ENCODE peak calls at places on chromosomes 12 and 14, in six cellular contexts. One of them, this sample, is unnamed.

GRCh38 chr12:25054783-25055144 is 105.9 kb upstream of the BCAT1 start:
- DNase-seq in psoas muscle: no peak
- DNase-seq in transverse colon: no peak
- DNase-seq in mesenchymal stem cell: no peak
- DNase-seq in cardiac muscle cell: no peak
- DNase-seq in tibial artery: no peak
- DNase-seq in this sample: peak; percentile 38

GRCh38 chr12:4036872-4037271 is 163.7 kb upstream of the PARP11 start:
- DNase-seq in psoas muscle: no peak
- DNase-seq in transverse colon: no peak
- DNase-seq in mesenchymal stem cell: no peak
- DNase-seq in cardiac muscle cell: no peak
- DNase-seq in tibial artery: no peak
- DNase-seq in this sample: no peak

GRCh38 chr14:59278111-59278510 is 89.6 kb downstream of the DAAM1 start:
- DNase-seq in psoas muscle: no peak
- DNase-seq in transverse colon: no peak
- DNase-seq in mesenchymal stem cell: peak; percentile 86
- DNase-seq in cardiac muscle cell: peak; percentile 88
- DNase-seq in tibial artery: no peak
- DNase-seq in this sample: no peak

GRCh38 chr12:587132-587531 is 76.1 kb downstream of the NINJ2 start:
- DNase-seq in psoas muscle: no peak
- DNase-seq in transverse colon: no peak
- DNase-seq in mesenchymal stem cell: no peak
- DNase-seq in cardiac muscle cell: no peak
- DNase-seq in tibial artery: peak; percentile 38
- DNase-seq in this sample: no peak

GRCh38 chr12:42666671-42667243 is 77.2 kb upstream of the PRICKLE1 start:
- DNase-seq in psoas muscle: no peak
- DNase-seq in transverse colon: no peak
- DNase-seq in mesenchymal stem cell: peak; percentile 71
- DNase-seq in cardiac muscle cell: no peak
- DNase-seq in tibial artery: no peak
- DNase-seq in this sample: no peak

GRCh38 chr14:96062506-96062905 is 23.3 kb downstream of the C14orf132 start:
- DNase-seq in psoas muscle: no peak
- DNase-seq in transverse colon: no peak
- DNase-seq in mesenchymal stem cell: no peak
- DNase-seq in cardiac muscle cell: no peak
- DNase-seq in tibial artery: peak; percentile 1
- DNase-seq in this sample: no peak

GRCh38 chr12:49327887-49328286 is 4.8 kb downstream of the TROAP start:
- DNase-seq in psoas muscle: no peak
- DNase-seq in transverse colon: no peak
- DNase-seq in mesenchymal stem cell: no peak
- DNase-seq in cardiac muscle cell: no peak
- DNase-seq in tibial artery: no peak
- DNase-seq in this sample: no peak

GRCh38 chr14:28756896-28757570 is 9.6 kb upstream of the FOXG1 start:
- DNase-seq in psoas muscle: no peak
- DNase-seq in transverse colon: no peak
- DNase-seq in mesenchymal stem cell: peak; percentile 51
- DNase-seq in cardiac muscle cell: peak; percentile 64
- DNase-seq in tibial artery: no peak
- DNase-seq in this sample: peak; percentile 26

GRCh38 chr12:98797200-98797599 is 152.1 kb downstream of the APAF1 start:
- DNase-seq in psoas muscle: no peak
- DNase-seq in transverse colon: no peak
- DNase-seq in mesenchymal stem cell: no peak
- DNase-seq in cardiac muscle cell: no peak
- DNase-seq in tibial artery: no peak
- DNase-seq in this sample: no peak

GRCh38 chr12:14207946-14208612 is 157.4 kb upstream of the ATF7IP start:
- DNase-seq in psoas muscle: no peak
- DNase-seq in transverse colon: peak; percentile 71
- DNase-seq in mesenchymal stem cell: no peak
- DNase-seq in cardiac muscle cell: no peak
- DNase-seq in tibial artery: no peak
- DNase-seq in this sample: peak; percentile 45

GRCh38 chr12:110940296-110940695 is 19.9 kb upstream of the MYL2 start:
- DNase-seq in psoas muscle: no peak
- DNase-seq in transverse colon: no peak
- DNase-seq in mesenchymal stem cell: no peak
- DNase-seq in cardiac muscle cell: no peak
- DNase-seq in tibial artery: no peak
- DNase-seq in this sample: no peak

GRCh38 chr14:66746316-66747006 is 238.5 kb downstream of the GPHN start:
- DNase-seq in psoas muscle: no peak
- DNase-seq in transverse colon: no peak
- DNase-seq in mesenchymal stem cell: peak; percentile 50
- DNase-seq in cardiac muscle cell: peak; percentile 75
- DNase-seq in tibial artery: no peak
- DNase-seq in this sample: peak; percentile 29

GRCh38 chr14:57464013-57464730 is 29.5 kb downstream of the CCDC198 start:
- DNase-seq in psoas muscle: no peak
- DNase-seq in transverse colon: no peak
- DNase-seq in mesenchymal stem cell: no peak
- DNase-seq in cardiac muscle cell: no peak
- DNase-seq in tibial artery: no peak
- DNase-seq in this sample: no peak

GRCh38 chr12:112191840-112192321 is 66.5 kb downstream of the TRAFD1 start:
- DNase-seq in psoas muscle: no peak
- DNase-seq in transverse colon: no peak
- DNase-seq in mesenchymal stem cell: peak; percentile 32
- DNase-seq in cardiac muscle cell: peak; percentile 18
- DNase-seq in tibial artery: no peak
- DNase-seq in this sample: no peak

GRCh38 chr12:12689672-12690287 is 6.2 kb downstream of the GPR19 start:
- DNase-seq in psoas muscle: no peak
- DNase-seq in transverse colon: no peak
- DNase-seq in mesenchymal stem cell: no peak
- DNase-seq in cardiac muscle cell: no peak
- DNase-seq in tibial artery: no peak
- DNase-seq in this sample: no peak

GRCh38 chr12:76804435-76804976 is 40.6 kb downstream of the ZDHHC17 start:
- DNase-seq in psoas muscle: no peak
- DNase-seq in transverse colon: peak; percentile 56
- DNase-seq in mesenchymal stem cell: no peak
- DNase-seq in cardiac muscle cell: no peak
- DNase-seq in tibial artery: no peak
- DNase-seq in this sample: no peak

GRCh38 chr12:93098077-93098476 is 169.0 kb upstream of the EEA1 start:
- DNase-seq in psoas muscle: peak; percentile 40
- DNase-seq in transverse colon: peak; percentile 78
- DNase-seq in mesenchymal stem cell: peak; percentile 40
- DNase-seq in cardiac muscle cell: peak; percentile 55
- DNase-seq in tibial artery: no peak
- DNase-seq in this sample: peak; percentile 51

GRCh38 chr14:103113303-103113702 is 10.0 kb upstream of the TNFAIP2 start:
- DNase-seq in psoas muscle: no peak
- DNase-seq in transverse colon: no peak
- DNase-seq in mesenchymal stem cell: no peak
- DNase-seq in cardiac muscle cell: no peak
- DNase-seq in tibial artery: no peak
- DNase-seq in this sample: no peak

GRCh38 chr12:116247377-116247776 is 30.1 kb downstream of the MED13L start:
- DNase-seq in psoas muscle: no peak
- DNase-seq in transverse colon: no peak
- DNase-seq in mesenchymal stem cell: peak; percentile 63
- DNase-seq in cardiac muscle cell: peak; percentile 49
- DNase-seq in tibial artery: no peak
- DNase-seq in this sample: no peak
- H3K4me1 ChIP-seq in psoas muscle: peaks cover 63% of the 10 kb centered on the region
- H3K4me1 ChIP-seq in transverse colon: peaks cover 28% of the 10 kb centered on the region
- H3K4me1 ChIP-seq in mesenchymal stem cell: peaks cover 9% of the 10 kb centered on the region
- H3K4me1 ChIP-seq in cardiac muscle cell: peaks cover 52% of the 10 kb centered on the region
- H3K4me1 ChIP-seq in tibial artery: peaks cover 64% of the 10 kb centered on the region
- H3K4me1 ChIP-seq in this sample: peaks cover 65% of the 10 kb centered on the region

GRCh38 chr12:9113987-9114309 is 1.8 kb downstream of the A2M start:
- DNase-seq in psoas muscle: no peak
- DNase-seq in transverse colon: no peak
- DNase-seq in mesenchymal stem cell: no peak
- DNase-seq in cardiac muscle cell: no peak
- DNase-seq in tibial artery: no peak
- DNase-seq in this sample: no peak
- H3K4me3 ChIP-seq in psoas muscle: peak overlapping the region; percentile 58
- H3K4me3 ChIP-seq in transverse colon: no peak overlapping the region
- H3K4me3 ChIP-seq in mesenchymal stem cell: no peak overlapping the region
- H3K4me3 ChIP-seq in cardiac muscle cell: no peak overlapping the region
- H3K4me3 ChIP-seq in tibial artery: peak overlapping the region; percentile 58
- H3K4me3 ChIP-seq in this sample: no peak overlapping the region

GRCh38 chr12:56165369-56165768 is 7.2 kb downstream of the MYL6 start:
- DNase-seq in psoas muscle: no peak
- DNase-seq in transverse colon: no peak
- DNase-seq in mesenchymal stem cell: no peak
- DNase-seq in cardiac muscle cell: no peak
- DNase-seq in tibial artery: no peak
- DNase-seq in this sample: no peak
- H3K36me3 ChIP-seq in psoas muscle: peaks cover 20% of the 10 kb centered on the region
- H3K36me3 ChIP-seq in transverse colon: peaks cover 34% of the 10 kb centered on the region
- H3K36me3 ChIP-seq in mesenchymal stem cell: peaks cover 95% of the 10 kb centered on the region
- H3K36me3 ChIP-seq in cardiac muscle cell: peaks cover 66% of the 10 kb centered on the region
- H3K36me3 ChIP-seq in tibial artery: peaks cover 100% of the 10 kb centered on the region
- H3K36me3 ChIP-seq in this sample: peaks cover 8% of the 10 kb centered on the region

DNA sequence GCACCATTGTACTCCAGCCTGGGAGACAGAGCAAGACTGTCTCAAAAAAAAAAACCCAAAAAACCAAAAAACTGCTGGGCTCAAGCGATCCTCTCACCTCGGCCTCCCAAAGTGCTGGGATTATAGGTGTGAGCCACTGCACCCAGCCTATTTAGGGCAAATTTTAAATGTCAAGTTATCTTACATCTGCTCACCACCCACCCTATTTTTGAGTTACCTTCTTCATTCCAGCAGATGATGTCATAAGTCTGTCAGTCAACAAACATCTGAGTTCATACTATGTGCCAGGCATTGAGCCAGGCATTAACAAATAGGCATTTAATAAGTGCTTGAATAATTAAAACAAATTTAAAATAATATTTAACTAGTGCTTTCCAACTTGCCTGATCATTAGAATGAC is 21.5 kb downstream of the BATF start:
- DNase-seq in psoas muscle: no peak
- DNase-seq in transverse colon: no peak
- DNase-seq in mesenchymal stem cell: no peak
- DNase-seq in cardiac muscle cell: no peak
- DNase-seq in tibial artery: no peak
- DNase-seq in this sample: no peak
- H3K4me1 ChIP-seq in psoas muscle: peaks cover 5% of the 10 kb centered on the region
- H3K4me1 ChIP-seq in transverse colon: peaks cover 4% of the 10 kb centered on the region
- H3K4me1 ChIP-seq in mesenchymal stem cell: no peaks in the 10 kb centered on the region
- H3K4me1 ChIP-seq in cardiac muscle cell: no peaks in the 10 kb centered on the region
- H3K4me1 ChIP-seq in tibial artery: no peaks in the 10 kb centered on the region
- H3K4me1 ChIP-seq in this sample: no peaks in the 10 kb centered on the region

GRCh38 chr12:40106202-40106533 is 287 bp upstream of the SLC2A13 start:
- DNase-seq in psoas muscle: no peak
- DNase-seq in transverse colon: no peak
- DNase-seq in mesenchymal stem cell: no peak
- DNase-seq in cardiac muscle cell: peak; percentile 9
- DNase-seq in tibial artery: no peak
- DNase-seq in this sample: no peak
- H3K4me3 ChIP-seq in psoas muscle: peak overlapping the region; percentile 92
- H3K4me3 ChIP-seq in transverse colon: no peak overlapping the region
- H3K4me3 ChIP-seq in mesenchymal stem cell: peak overlapping the region; percentile 53
- H3K4me3 ChIP-seq in cardiac muscle cell: peak overlapping the region; percentile 92
- H3K4me3 ChIP-seq in tibial artery: peak overlapping the region; percentile 99
- H3K4me3 ChIP-seq in this sample: peak overlapping the region; percentile 4

GRCh38 chr12:68855111-68855510 is 47.1 kb downstream of the MDM2 start:
- DNase-seq in psoas muscle: no peak
- DNase-seq in transverse colon: no peak
- DNase-seq in mesenchymal stem cell: no peak
- DNase-seq in cardiac muscle cell: no peak
- DNase-seq in tibial artery: no peak
- DNase-seq in this sample: no peak
- H3K36me3 ChIP-seq in psoas muscle: no peaks in the 10 kb centered on the region
- H3K36me3 ChIP-seq in transverse colon: peaks cover 27% of the 10 kb centered on the region
- H3K36me3 ChIP-seq in mesenchymal stem cell: no peaks in the 10 kb centered on the region
- H3K36me3 ChIP-seq in cardiac muscle cell: no peaks in the 10 kb centered on the region
- H3K36me3 ChIP-seq in tibial artery: no peaks in the 10 kb centered on the region
- H3K36me3 ChIP-seq in this sample: no peaks in the 10 kb centered on the region

DNA sequence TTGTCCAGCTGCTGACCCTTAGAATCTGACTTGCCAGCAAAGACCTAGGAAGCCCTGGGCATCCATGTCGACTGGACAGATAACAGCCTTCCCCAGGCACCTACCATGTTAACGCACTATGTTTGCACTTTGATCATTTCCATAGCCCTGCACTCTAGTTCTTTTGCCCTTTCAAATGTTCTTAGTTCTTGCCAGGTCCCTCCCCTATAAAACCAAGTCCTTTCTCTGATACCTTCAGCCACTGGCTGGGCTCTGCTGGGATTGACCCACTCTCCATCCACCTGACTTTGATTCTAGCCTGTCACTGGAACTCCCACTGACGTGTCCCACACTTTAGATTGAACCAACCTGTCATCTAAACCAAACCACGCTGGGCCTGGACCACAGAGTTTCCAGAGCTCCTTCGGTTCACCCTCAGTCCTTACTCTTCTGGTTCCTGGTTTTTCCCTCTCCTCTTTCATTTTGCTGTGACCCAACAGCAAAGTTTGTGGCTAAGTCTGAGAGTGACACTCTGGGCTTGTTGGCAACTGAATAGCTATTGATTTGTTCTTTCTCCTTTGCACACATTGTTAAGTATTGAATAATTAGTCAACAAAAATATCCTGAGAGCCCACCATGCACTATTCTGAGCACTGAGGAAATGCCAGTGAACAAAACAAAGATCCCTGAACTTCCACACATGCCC is 51.8 kb upstream of the STK38L start:
- DNase-seq in psoas muscle: no peak
- DNase-seq in transverse colon: no peak
- DNase-seq in mesenchymal stem cell: no peak
- DNase-seq in cardiac muscle cell: no peak
- DNase-seq in tibial artery: no peak
- DNase-seq in this sample: no peak
- H3K4me1 ChIP-seq in psoas muscle: no peaks in the 10 kb centered on the region
- H3K4me1 ChIP-seq in transverse colon: peaks cover 17% of the 10 kb centered on the region
- H3K4me1 ChIP-seq in mesenchymal stem cell: peaks cover 1% of the 10 kb centered on the region
- H3K4me1 ChIP-seq in cardiac muscle cell: peaks cover 18% of the 10 kb centered on the region
- H3K4me1 ChIP-seq in tibial artery: peaks cover 86% of the 10 kb centered on the region
- H3K4me1 ChIP-seq in this sample: peaks cover 26% of the 10 kb centered on the region

GRCh38 chr14:105487449-105487985 is 831 bp downstream of the CRIP1 start:
- DNase-seq in psoas muscle: peak; percentile 65
- DNase-seq in transverse colon: peak; percentile 81
- DNase-seq in mesenchymal stem cell: no peak
- DNase-seq in cardiac muscle cell: no peak
- DNase-seq in tibial artery: peak; percentile 81
- DNase-seq in this sample: peak; percentile 45
- H3K4me3 ChIP-seq in psoas muscle: peak overlapping the region; percentile 75
- H3K4me3 ChIP-seq in transverse colon: peak overlapping the region; percentile 41
- H3K4me3 ChIP-seq in mesenchymal stem cell: no peak overlapping the region
- H3K4me3 ChIP-seq in cardiac muscle cell: peak overlapping the region; percentile 26
- H3K4me3 ChIP-seq in tibial artery: peak overlapping the region; percentile 63
- H3K4me3 ChIP-seq in this sample: no peak overlapping the region

This sample was measured in body of pancreas.